ENCODE peak calls at places on chromosomes 7 and 10, in four cellular contexts. D is cardiac fibroblast, O is DND-41, E is body of pancreas. L is an unnamed sample.

GRCh38 chr10:78407009-78407711 is 373.5 kb downstream of the RPS24 start:
- DNase-seq in D (peak), E (peak), O (no peak), L (peak)

GRCh38 chr10:132878730-132879407 is 63.5 kb downstream of the CFAP46 start:
- DNase-seq in D (no peak), E (no peak), O (no peak), L (no peak)

GRCh38 chr10:102604379-102604960 is 39.8 kb upstream of the TRIM8 start:
- DNase-seq in D (peak), O (no peak), E (no peak), L (no peak)

GRCh38 chr10:45439873-45440272 is 65.9 kb downstream of the ALOX5 start:
- DNase-seq in E (no peak), D (no peak), O (no peak), L (no peak)

GRCh38 chr7:106353944-106354343 is 69.2 kb upstream of the NAMPT start:
- DNase-seq in D (no peak), E (no peak), O (no peak), L (no peak)

GRCh38 chr7:155188821-155189599 is 108.7 kb upstream of the INSIG1 start:
- DNase-seq in E (no peak), D (peak), O (no peak), L (no peak)

GRCh38 chr10:110670335-110670734 is 26.2 kb downstream of the RBM20 start:
- DNase-seq in E (no peak), O (no peak), D (no peak), L (no peak)

GRCh38 chr7:6271694-6272371 is 591 bp downstream of the CYTH3 start:
- DNase-seq in D (no peak), O (peak), E (peak), L (peak)

GRCh38 chr10:69600761-69601330 is 27.6 kb upstream of the NEUROG3 start:
- DNase-seq in O (no peak), D (no peak), E (no peak), L (no peak)

GRCh38 chr10:61721431-61721830 is 58.7 kb downstream of the CABCOCO1 start:
- DNase-seq in E (no peak), D (no peak), O (no peak), L (no peak)

GRCh38 chr7:16841681-16842080 is 36.9 kb upstream of the AGR2 start:
- DNase-seq in D (no peak), O (no peak), E (no peak), L (no peak)

GRCh38 chr10:95263864-95264226 is 27.0 kb downstream of the PDLIM1 start:
- DNase-seq in O (no peak), D (no peak), E (no peak), L (no peak)

GRCh38 chr7:98761225-98761624 is 108.6 kb downstream of the TMEM130 start:
- DNase-seq in E (no peak), D (no peak), O (no peak), L (no peak)

DNA sequence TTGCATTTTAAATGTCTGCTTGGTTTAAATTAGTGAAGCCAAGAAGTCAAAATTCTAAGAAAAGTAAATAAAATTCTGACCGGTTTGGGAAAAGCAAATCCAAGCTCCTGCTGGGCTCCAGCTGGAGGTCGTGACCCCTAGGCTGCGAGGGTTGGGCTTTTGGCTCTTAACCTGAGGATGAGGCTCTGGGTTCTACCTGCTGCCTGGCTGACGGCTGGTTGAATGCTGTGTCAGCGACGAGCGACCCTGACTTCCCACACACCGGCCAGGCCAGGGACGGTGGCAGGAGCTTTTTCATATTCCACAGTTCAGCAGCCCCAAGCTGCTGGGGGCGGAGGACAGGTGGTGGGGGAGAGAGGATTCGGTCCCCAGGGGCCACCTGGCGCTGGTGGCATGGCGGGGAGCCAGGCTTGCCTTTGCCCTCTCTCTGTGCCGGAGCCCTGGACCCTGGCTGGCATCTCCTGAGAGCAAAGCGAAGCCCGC is 843 bp upstream of the PLPP4 start:
- DNase-seq in D (no peak), E (peak), O (no peak), L (no peak)
- H3K4me3 ChIP-seq in D (peak), E (no peak), O (no peak), L (peak)

GRCh38 chr7:20283385-20283784 is 47.3 kb upstream of the ITGB8 start:
- DNase-seq in O (no peak), D (no peak), E (no peak), L (no peak)
- H3K4me3 ChIP-seq in O (no peak), D (no peak), E (no peak), L (no peak)

GRCh38 chr10:116670706-116671105 is 50.0 kb downstream of the PNLIPRP2 start:
- DNase-seq in D (no peak), O (no peak), E (no peak), L (no peak)

GRCh38 chr10:116668446-116668845 is 47.7 kb downstream of the PNLIPRP2 start:
- DNase-seq in E (no peak), O (no peak), D (no peak), L (no peak)

GRCh38 chr10:116669080-116669479 is 48.3 kb downstream of the PNLIPRP2 start:
- DNase-seq in D (no peak), O (no peak), E (no peak), L (no peak)

GRCh38 chr10:116671274-116671926 is 50.6 kb downstream of the PNLIPRP2 start:
- DNase-seq in E (no peak), O (no peak), D (peak), L (no peak)

DNA sequence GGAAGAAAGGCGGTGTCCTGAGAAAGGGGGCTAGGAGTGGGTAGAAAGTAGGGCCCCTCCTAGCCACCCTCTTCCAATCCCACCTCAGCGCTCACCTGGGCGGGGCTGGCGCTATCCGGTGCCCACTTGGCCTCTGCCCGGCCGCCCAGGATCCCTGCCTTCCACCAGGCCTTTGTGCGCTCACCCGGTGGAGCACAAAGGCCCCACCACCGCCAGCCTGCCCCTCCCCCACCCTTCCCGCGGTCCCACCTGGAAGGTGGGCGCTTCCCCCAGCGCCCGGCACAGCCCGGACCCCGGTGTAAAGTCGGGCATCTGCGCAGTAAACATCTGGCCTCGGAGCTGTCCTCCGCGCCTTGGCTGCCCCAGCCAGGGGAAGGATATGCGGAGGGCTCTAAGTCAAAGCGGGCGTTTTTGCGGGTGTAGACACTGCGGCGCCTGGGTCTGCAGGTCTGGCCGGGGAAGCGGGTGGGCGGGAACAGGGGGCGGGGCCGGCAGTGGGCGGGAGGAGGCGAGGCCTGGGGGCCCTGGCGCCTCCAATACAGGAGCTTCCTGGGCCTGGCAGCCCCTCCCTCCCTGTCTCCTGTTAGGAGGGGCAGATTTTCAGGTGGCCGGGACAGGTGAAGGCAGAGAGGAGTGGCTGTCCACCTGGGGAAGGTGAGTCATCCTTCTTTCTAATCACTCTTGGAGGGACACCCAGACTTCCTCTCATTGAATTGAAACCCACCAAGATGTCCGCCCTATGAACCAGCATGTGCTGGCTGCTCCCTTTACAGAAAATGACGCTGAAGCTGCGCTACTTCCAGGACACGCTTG is 49.3 kb downstream of the PNLIPRP2 start:
- DNase-seq in O (no peak), E (no peak), D (peak), L (peak)
- H3K4me3 ChIP-seq in O (no peak), E (no peak), D (peak), L (peak)

DNA sequence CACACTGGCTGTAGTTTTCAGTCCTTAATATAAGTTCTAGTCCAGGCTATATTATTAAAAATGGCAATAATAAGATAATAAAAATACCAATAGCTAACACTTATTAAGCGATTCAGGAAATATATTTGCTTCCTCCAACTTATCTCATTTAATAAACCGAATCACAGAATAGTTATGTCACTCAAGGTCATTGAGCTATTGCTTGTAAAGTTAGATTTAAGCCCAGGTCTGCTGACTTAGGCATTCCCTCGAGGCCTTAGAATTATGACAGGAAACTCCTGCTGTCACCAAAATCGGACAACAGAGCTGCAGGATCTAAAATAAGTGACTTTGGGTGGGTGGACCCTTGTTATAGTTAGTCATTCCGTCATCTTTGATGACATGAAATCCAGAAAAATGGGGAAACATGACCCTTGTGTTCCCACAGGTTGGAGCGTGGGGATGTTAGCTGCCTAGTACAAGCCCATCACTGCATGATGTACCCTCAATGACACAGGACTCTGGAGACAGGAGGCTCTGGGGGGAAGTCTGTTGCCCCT is 181.3 kb upstream of the PHYHIPL start:
- DNase-seq in D (no peak), E (no peak), O (no peak), L (no peak)
- H3K4me3 ChIP-seq in D (no peak), E (no peak), O (no peak), L (no peak)

L was measured in testis.